ENCODE peak calls at places on chromosomes 2 and 18, in seven cellular contexts. V is lung microvascular endothelial cell; D is renal cortical epithelial cell; P is stimulated activated CD8-positive, alpha-beta memory T cell treated with anti-CD3 and anti-CD28 coated beads, Interleukin-15, amount 100 ng/mL, for 48 hours; A is gastrocnemius medialis; S is GM12865; X is tibial artery. B is an unnamed sample.

GRCh38 chr2:238370482-238371372 is 50.4 kb downstream of the TRAF3IP1 start:
- DNase-seq in P (peak), D (peak), S (peak), V (peak), A (no peak), X (no peak), B (peak)

GRCh38 chr2:152792973-152793372 is 74.6 kb downstream of the ARL6IP6 start:
- DNase-seq in S (no peak), P (no peak), D (no peak), A (no peak), X (no peak), V (no peak), B (no peak)

GRCh38 chr2:120520929-120521912 is 175.3 kb downstream of the INHBB start:
- DNase-seq in X (no peak), D (peak), S (peak), P (peak), V (peak), A (no peak), B (no peak)

GRCh38 chr2:114550895-114551793 is 108.7 kb downstream of the DPP10 start:
- DNase-seq in X (peak), A (no peak), D (peak), S (peak), P (no peak), V (peak), B (peak)

GRCh38 chr2:145253492-145253891 is 733.6 kb upstream of the ZEB2 start:
- DNase-seq in D (no peak), X (no peak), A (no peak), V (no peak), S (no peak), P (no peak), B (no peak)

GRCh38 chr2:101905746-101906336 is 85.9 kb upstream of the IL1R2 start:
- DNase-seq in X (no peak), V (no peak), D (no peak), A (no peak), P (no peak), S (no peak), B (no peak)

GRCh38 chr2:16813593-16813992 is 148.0 kb upstream of the CYRIA start:
- DNase-seq in X (no peak), A (no peak), P (no peak), S (no peak), D (no peak), V (no peak), B (no peak)

GRCh38 chr2:66888791-66889631 is 454.1 kb downstream of the MEIS1 start:
- DNase-seq in S (no peak), P (no peak), V (no peak), D (peak), A (peak), X (no peak), B (no peak)

GRCh38 chr2:64637000-64637628 is 16.6 kb downstream of the SERTAD2 start:
- DNase-seq in D (no peak), P (no peak), A (no peak), X (no peak), S (peak), V (no peak), B (no peak)

GRCh38 chr2:60735496-60736250 is 20.4 kb upstream of the PAPOLG start:
- DNase-seq in V (no peak), S (no peak), P (no peak), D (no peak), A (no peak), X (no peak), B (no peak)

GRCh38 chr2:203586151-203586550 is 51.0 kb upstream of the RAPH1 start:
- DNase-seq in P (no peak), X (no peak), S (no peak), A (no peak), D (no peak), V (no peak), B (no peak)

GRCh38 chr18:70627100-70627802 is 338.4 kb downstream of the SOCS6 start:
- DNase-seq in A (no peak), D (no peak), X (no peak), P (no peak), V (no peak), S (no peak), B (no peak)

GRCh38 chr2:223860809-223861738 is 23.7 kb upstream of the AP1S3 start:
- DNase-seq in P (no peak), S (no peak), A (no peak), X (no peak), V (no peak), D (peak), B (no peak)

GRCh38 chr2:69796199-69796598 is 33.3 kb upstream of the GMCL1 start:
- DNase-seq in P (no peak), X (no peak), D (no peak), S (no peak), A (no peak), V (no peak), B (no peak)

GRCh38 chr18:37249171-37249886 is 316.3 kb downstream of the CELF4 start:
- DNase-seq in A (no peak), P (no peak), D (no peak), X (no peak), S (no peak), V (no peak), B (no peak)

GRCh38 chr2:25885933-25886332 is 7.6 kb upstream of the ASXL2 start:
- DNase-seq in A (no peak), V (peak), D (peak), X (no peak), S (no peak), P (no peak), B (no peak)

GRCh38 chr2:36408198-36408703 is 52.7 kb downstream of the CRIM1 start:
- DNase-seq in X (no peak), D (peak), A (no peak), S (no peak), P (no peak), V (peak), B (peak)

GRCh38 chr18:7064346-7064745 is 53.3 kb downstream of the LAMA1 start:
- DNase-seq in P (no peak), V (no peak), X (no peak), D (no peak), A (no peak), S (no peak), B (no peak)

GRCh38 chr2:153912798-153913396 is 41.2 kb downstream of the GALNT13 start:
- DNase-seq in S (no peak), D (no peak), A (no peak), X (no peak), V (no peak), P (no peak), B (no peak)

GRCh38 chr2:96088340-96089335 is 27.7 kb downstream of the ADRA2B start:
- DNase-seq in X (no peak), D (no peak), V (no peak), A (no peak), S (no peak), P (no peak), B (peak)

GRCh38 chr2:63059434-63060078 is 8.9 kb downstream of the OTX1 start:
- DNase-seq in A (no peak), D (no peak), V (peak), X (no peak), P (no peak), S (no peak), B (no peak)

GRCh38 chr2:71692621-71693277 is 239.4 kb downstream of the DYSF start:
- DNase-seq in D (no peak), X (peak), P (no peak), A (no peak), V (no peak), S (no peak), B (peak)

GRCh38 chr2:180203972-180204371 is 196.9 kb upstream of the CWC22 start:
- DNase-seq in S (no peak), A (no peak), D (peak), P (no peak), X (no peak), V (no peak), B (no peak)

GRCh38 chr18:7727381-7728076 is 160.4 kb downstream of the PTPRM start:
- DNase-seq in P (no peak), X (no peak), D (no peak), A (no peak), S (no peak), V (no peak), B (no peak)

GRCh38 chr2:109447251-109447661 is 166.5 kb downstream of the SEPTIN10 start:
- DNase-seq in V (peak), A (no peak), X (peak), D (peak), P (no peak), S (no peak), B (peak)